ENCODE peak calls at places on chromosomes 2 and 18, in four cellular contexts. A is HepG2, Q is HEK293T, Y is GM12878. I is an unnamed sample.

GRCh38 chr2:239800785-239801184 is 224.4 kb downstream of the NDUFA10 start:
- DNase-seq in Q (no peak), Y (no peak), A (no peak), I (no peak)

GRCh38 chr2:102258386-102259074 is 52.8 kb upstream of the IL1RL1 start:
- DNase-seq in Q (no peak), Y (no peak), A (no peak), I (no peak)

GRCh38 chr2:143435112-143435511 is 305.9 kb downstream of the ARHGAP15 start:
- DNase-seq in Q (no peak), Y (no peak), A (no peak), I (no peak)

GRCh38 chr2:66481100-66481549 is 46.2 kb downstream of the MEIS1 start:
- DNase-seq in A (no peak), Y (no peak), Q (no peak), I (peak)

GRCh38 chr2:223744580-223744979 is 92.8 kb downstream of the AP1S3 start:
- DNase-seq in A (no peak), Y (no peak), Q (no peak), I (no peak)

GRCh38 chr18:58314284-58314683 is 270.3 kb downstream of the NEDD4L start:
- DNase-seq in A (peak), Q (no peak), Y (no peak), I (no peak)

GRCh38 chr2:28348149-28348567 is 44.5 kb upstream of the FOSL2 start:
- DNase-seq in Y (no peak), Q (no peak), A (no peak), I (no peak)

GRCh38 chr2:198994678-198995077 is 463.1 kb downstream of the SATB2 start:
- DNase-seq in Y (no peak), Q (no peak), A (no peak), I (no peak)

GRCh38 chr2:23587330-23587729 is 202.4 kb downstream of the KLHL29 start:
- DNase-seq in Q (no peak), Y (no peak), A (no peak), I (no peak)

GRCh38 chr2:64228126-64228678 is 84.0 kb upstream of the PELI1 start:
- DNase-seq in Y (peak), Q (peak), A (peak), I (peak)

GRCh38 chr18:49460958-49461601 is 635 bp upstream of the DYM start:
- DNase-seq in A (no peak), Q (no peak), Y (no peak), I (no peak)
- TF ChIP-seq FOXK2 in A (no peak), Q (no peak), Y (no peak), I (no peak)

GRCh38 chr2:160282063-160282580 is 82.0 kb upstream of the ITGB6 start:
- DNase-seq in Q (no peak), A (no peak), Y (no peak), I (no peak)
- TF ChIP-seq FOXK2 in Q (no peak), A (no peak), Y (no peak), I (no peak)

GRCh38 chr2:76080154-76080553 is 369.4 kb upstream of the GCFC2 start:
- DNase-seq in A (peak), Q (no peak), Y (no peak), I (no peak)
- TF ChIP-seq FOXK2 in A (no peak), Q (no peak), Y (no peak), I (no peak)

DNA sequence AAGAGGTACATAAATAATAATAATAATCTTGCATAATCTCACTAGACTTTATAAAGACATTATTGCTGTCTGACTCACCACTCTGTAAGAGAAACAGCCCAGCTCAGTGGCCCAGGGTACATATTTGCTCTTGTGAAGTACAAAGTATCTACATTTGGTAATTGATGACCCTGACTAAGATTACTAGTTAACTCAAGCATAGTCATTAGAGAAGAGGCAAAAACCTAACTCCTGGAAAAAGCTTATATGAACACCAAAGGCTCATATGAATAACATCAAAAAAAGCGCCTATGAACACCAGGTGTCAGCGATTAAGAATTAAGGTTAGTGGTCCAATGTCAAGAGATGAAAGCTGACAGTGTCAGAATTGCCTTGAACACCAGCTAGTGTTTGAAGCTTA is 38.4 kb downstream of the RAD51AP2 start:
- DNase-seq in Q (no peak), Y (no peak), A (peak), I (no peak)
- TF ChIP-seq FOXK2 in Q (no peak), Y (no peak), A (no peak), I (no peak)

DNA sequence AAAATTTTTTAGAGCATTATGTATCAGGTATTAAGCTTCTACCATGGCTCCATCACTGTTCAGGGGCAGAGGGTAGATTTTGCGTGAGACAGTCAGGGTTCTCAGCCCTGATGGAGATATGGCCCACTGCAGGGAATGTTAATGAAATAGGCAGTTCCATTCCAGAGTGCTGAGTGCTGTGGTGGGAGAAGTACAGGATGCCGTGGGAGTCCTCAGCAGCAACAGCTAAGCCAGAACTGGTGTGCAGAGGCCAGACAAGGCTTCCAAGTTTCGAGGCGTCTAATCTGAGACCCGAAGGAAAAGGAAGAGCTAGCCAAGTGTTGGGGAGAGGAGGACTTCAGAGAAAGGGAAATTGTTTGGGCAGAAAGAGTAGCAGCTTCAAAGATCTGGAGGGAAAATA is 30.2 kb upstream of the MAPRE2 start:
- DNase-seq in Q (no peak), Y (no peak), A (no peak), I (no peak)
- TF ChIP-seq FOXK2 in Q (no peak), Y (no peak), A (no peak), I (no peak)

GRCh38 chr2:216446343-216446742 is 34.1 kb downstream of the SMARCAL1 start:
- DNase-seq in Q (no peak), A (no peak), Y (no peak), I (no peak)
- TF ChIP-seq FOXK2 in Q (no peak), A (no peak), Y (no peak), I (no peak)

GRCh38 chr18:45777393-45777792 is 48.1 kb upstream of the SIGLEC15 start:
- DNase-seq in Q (no peak), Y (no peak), A (no peak), I (no peak)
- TF ChIP-seq FOXK2 in Q (no peak), Y (no peak), A (no peak), I (no peak)

GRCh38 chr2:145404690-145405089 is 884.8 kb upstream of the ZEB2 start:
- DNase-seq in Y (no peak), Q (no peak), A (no peak), I (no peak)
- TF ChIP-seq FOXK2 in Y (no peak), Q (no peak), A (no peak), I (no peak)

I was measured in K562.